ENCODE peak calls at places on chromosomes 16 and 17, in five cellular contexts. One of them, this sample, is unnamed.

GRCh38 chr17:28151001-28151400 is 108.5 kb downstream of the NLK start:
- DNase-seq in GM06990: no peak
- DNase-seq in HepG2: no peak
- DNase-seq in thyroid gland: no peak
- DNase-seq in fibroblast of lung: no peak
- DNase-seq in this sample: no peak

GRCh38 chr17:47643116-47643515 is 6.6 kb upstream of the KPNB1 start:
- DNase-seq in thyroid gland: no peak
- DNase-seq in fibroblast of lung: no peak
- DNase-seq in GM06990: no peak
- DNase-seq in HepG2: no peak
- DNase-seq in this sample: no peak

GRCh38 chr16:78524066-78524595 is 424.7 kb downstream of the WWOX start:
- DNase-seq in thyroid gland: no peak
- DNase-seq in HepG2: no peak
- DNase-seq in fibroblast of lung: peak; percentile 9
- DNase-seq in GM06990: no peak
- DNase-seq in this sample: no peak

GRCh38 chr17:81061027-81061426 is 26.1 kb downstream of the BAIAP2 start:
- DNase-seq in thyroid gland: no peak
- DNase-seq in HepG2: no peak
- DNase-seq in fibroblast of lung: no peak
- DNase-seq in GM06990: no peak
- DNase-seq in this sample: no peak

GRCh38 chr17:48179071-48179945 is 71.7 kb downstream of the SNX11 start:
- DNase-seq in HepG2: no peak
- DNase-seq in thyroid gland: no peak
- DNase-seq in GM06990: no peak
- DNase-seq in fibroblast of lung: peak; percentile 68
- DNase-seq in this sample: no peak

GRCh38 chr17:62105361-62105760 is 40.3 kb upstream of the MED13 start:
- DNase-seq in fibroblast of lung: no peak
- DNase-seq in thyroid gland: no peak
- DNase-seq in GM06990: no peak
- DNase-seq in HepG2: no peak
- DNase-seq in this sample: no peak

GRCh38 chr16:73711441-73712080 is 585.1 kb upstream of the PSMD7 start:
- DNase-seq in thyroid gland: no peak
- DNase-seq in HepG2: no peak
- DNase-seq in fibroblast of lung: no peak
- DNase-seq in GM06990: no peak
- DNase-seq in this sample: no peak

GRCh38 chr17:3780986-3781385 is 20.0 kb downstream of the ITGAE start:
- DNase-seq in thyroid gland: no peak
- DNase-seq in GM06990: no peak
- DNase-seq in HepG2: no peak
- DNase-seq in fibroblast of lung: no peak
- DNase-seq in this sample: no peak

GRCh38 chr16:736936-737481 is 3.8 kb downstream of the CIAO3 start:
- DNase-seq in HepG2: no peak
- DNase-seq in thyroid gland: no peak
- DNase-seq in fibroblast of lung: no peak
- DNase-seq in GM06990: peak; percentile 20
- DNase-seq in this sample: no peak

GRCh38 chr17:5629133-5629532 is 44.8 kb upstream of the NLRP1 start:
- DNase-seq in thyroid gland: no peak
- DNase-seq in GM06990: no peak
- DNase-seq in fibroblast of lung: no peak
- DNase-seq in HepG2: no peak
- DNase-seq in this sample: no peak

GRCh38 chr17:51200295-51200694 is 34.1 kb downstream of the NME2 start:
- DNase-seq in GM06990: no peak
- DNase-seq in thyroid gland: no peak
- DNase-seq in HepG2: no peak
- DNase-seq in fibroblast of lung: no peak
- DNase-seq in this sample: no peak

GRCh38 chr17:45224671-45225050 is 3.0 kb downstream of the FMNL1 start:
- DNase-seq in GM06990: peak; percentile 54
- DNase-seq in fibroblast of lung: no peak
- DNase-seq in HepG2: no peak
- DNase-seq in thyroid gland: no peak
- DNase-seq in this sample: no peak

GRCh38 chr17:64281962-64282752 is 19.1 kb upstream of the TEX2 start:
- DNase-seq in thyroid gland: peak; percentile 55
- DNase-seq in fibroblast of lung: peak; percentile 72
- DNase-seq in GM06990: no peak
- DNase-seq in HepG2: peak; percentile 72
- DNase-seq in this sample: no peak

GRCh38 chr17:64032081-64032480 is 11.6 kb upstream of the ICAM2 start:
- DNase-seq in GM06990: no peak
- DNase-seq in thyroid gland: no peak
- DNase-seq in fibroblast of lung: peak; percentile 12
- DNase-seq in HepG2: no peak
- DNase-seq in this sample: no peak

GRCh38 chr17:37259030-37259735 is 116.6 kb upstream of the C17orf78 start:
- DNase-seq in GM06990: no peak
- DNase-seq in thyroid gland: no peak
- DNase-seq in HepG2: no peak
- DNase-seq in fibroblast of lung: peak; percentile 86
- DNase-seq in this sample: no peak

GRCh38 chr16:31676731-31677130 is 149.0 kb downstream of the AHSP start:
- DNase-seq in fibroblast of lung: no peak
- DNase-seq in GM06990: no peak
- DNase-seq in HepG2: no peak
- DNase-seq in thyroid gland: no peak
- DNase-seq in this sample: no peak

GRCh38 chr17:19651461-19652238 is 3.1 kb downstream of the ALDH3A2 start:
- DNase-seq in HepG2: no peak
- DNase-seq in GM06990: no peak
- DNase-seq in fibroblast of lung: no peak
- DNase-seq in thyroid gland: no peak
- DNase-seq in this sample: no peak

GRCh38 chr17:73308017-73308823 is 3.6 kb downstream of the CDC42EP4 start:
- DNase-seq in HepG2: peak; percentile 91
- DNase-seq in GM06990: no peak
- DNase-seq in thyroid gland: peak; percentile 98
- DNase-seq in fibroblast of lung: peak; percentile 86
- DNase-seq in this sample: no peak

GRCh38 chr17:13415877-13416416 is 185.8 kb downstream of the HS3ST3A1 start:
- DNase-seq in thyroid gland: peak; percentile 95
- DNase-seq in GM06990: no peak
- DNase-seq in fibroblast of lung: peak; percentile 90
- DNase-seq in HepG2: peak; percentile 84
- DNase-seq in this sample: no peak

GRCh38 chr17:45848405-45848804 is 3.7 kb downstream of the SPPL2C start:
- DNase-seq in fibroblast of lung: no peak
- DNase-seq in HepG2: no peak
- DNase-seq in GM06990: no peak
- DNase-seq in thyroid gland: no peak
- DNase-seq in this sample: no peak

GRCh38 chr17:20154601-20155000 is 145.4 kb downstream of the SPECC1 start:
- DNase-seq in GM06990: no peak
- DNase-seq in thyroid gland: no peak
- DNase-seq in HepG2: no peak
- DNase-seq in fibroblast of lung: no peak
- DNase-seq in this sample: no peak

GRCh38 chr17:17223736-17224135 is 13.2 kb downstream of the FLCN start:
- DNase-seq in HepG2: no peak
- DNase-seq in fibroblast of lung: no peak
- DNase-seq in thyroid gland: no peak
- DNase-seq in GM06990: no peak
- DNase-seq in this sample: no peak

GRCh38 chr16:12303649-12304048 is 327.1 kb downstream of the SNX29 start:
- DNase-seq in thyroid gland: no peak
- DNase-seq in HepG2: no peak
- DNase-seq in GM06990: no peak
- DNase-seq in fibroblast of lung: no peak
- DNase-seq in this sample: no peak

GRCh38 chr16:49440156-49441065 is 66.8 kb downstream of the C16orf78 start:
- DNase-seq in thyroid gland: no peak
- DNase-seq in GM06990: no peak
- DNase-seq in HepG2: no peak
- DNase-seq in fibroblast of lung: no peak
- DNase-seq in this sample: no peak

GRCh38 chr17:28327031-28327607 is 8.1 kb downstream of the TMEM97 start:
- DNase-seq in GM06990: no peak
- DNase-seq in thyroid gland: no peak
- DNase-seq in HepG2: no peak
- DNase-seq in fibroblast of lung: no peak
- DNase-seq in this sample: no peak

GRCh38 chr17:59830846-59831486 is 61.8 kb downstream of the TUBD1 start:
- DNase-seq in fibroblast of lung: peak; percentile 15
- DNase-seq in HepG2: no peak
- DNase-seq in thyroid gland: no peak
- DNase-seq in GM06990: no peak
- DNase-seq in this sample: no peak

GRCh38 chr16:56606688-56607618 is 1.4 kb upstream of the MT2A start:
- DNase-seq in HepG2: peak; percentile 97
- DNase-seq in GM06990: no peak
- DNase-seq in thyroid gland: peak; percentile 72
- DNase-seq in fibroblast of lung: peak; percentile 100
- DNase-seq in this sample: peak; percentile 94

GRCh38 chr16:87927195-87927562 is 9.2 kb downstream of the CA5A start:
- DNase-seq in thyroid gland: no peak
- DNase-seq in HepG2: no peak
- DNase-seq in fibroblast of lung: no peak
- DNase-seq in GM06990: no peak
- DNase-seq in this sample: no peak

DNA sequence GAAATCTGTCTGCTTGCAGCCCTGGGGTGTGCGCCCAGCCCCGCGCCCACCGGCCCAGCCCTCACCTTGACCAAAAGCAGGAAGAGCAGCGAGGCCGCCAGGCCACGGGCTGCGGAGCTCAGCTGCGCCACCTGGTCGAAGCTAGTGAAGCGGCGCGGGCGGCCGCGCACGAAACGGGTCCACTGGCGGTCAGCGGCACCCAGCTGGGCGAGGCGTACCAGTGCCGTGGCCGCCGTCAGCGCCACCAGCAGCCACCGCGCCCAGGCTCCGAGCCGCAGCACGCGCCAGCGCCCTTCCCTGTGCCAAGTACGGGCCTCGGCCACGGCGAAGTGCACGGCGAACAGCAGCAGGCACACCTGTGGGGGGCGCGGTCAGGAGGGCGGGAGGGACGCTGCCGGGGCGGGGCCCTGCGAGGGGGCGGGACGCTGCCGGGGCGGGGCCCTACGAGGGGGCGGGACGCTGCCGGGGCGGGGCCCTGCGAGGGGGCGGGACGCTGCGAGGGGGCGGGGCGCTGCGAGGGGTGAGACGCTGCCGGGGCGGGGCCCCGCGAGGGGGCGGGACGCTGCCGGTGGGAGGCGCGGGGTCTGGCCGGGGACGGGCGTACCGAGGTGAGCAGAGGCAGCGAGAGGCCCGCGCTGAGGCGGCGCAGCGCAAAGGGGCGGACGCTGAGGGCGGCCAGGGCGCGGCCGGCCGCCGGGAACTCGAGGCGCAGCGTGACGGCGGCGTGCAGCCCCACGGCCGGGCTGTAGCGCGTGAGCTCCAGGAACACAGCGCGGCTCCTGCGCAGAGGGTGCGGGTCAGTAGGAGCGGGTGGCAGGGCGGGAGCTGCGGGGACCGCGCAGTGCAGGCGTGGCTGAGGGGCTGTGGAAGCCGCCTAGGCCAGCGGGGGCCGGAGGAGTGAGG is 43.3 kb downstream of the TSC2 start:
- DNase-seq in HepG2: no peak
- DNase-seq in GM06990: no peak
- DNase-seq in fibroblast of lung: peak; percentile 47
- DNase-seq in thyroid gland: peak; percentile 90
- DNase-seq in this sample: no peak
- TF ChIP-seq CTCF in HepG2: no peak
- TF ChIP-seq CTCF in GM06990: no peak
- TF ChIP-seq CTCF in fibroblast of lung: no peak
- TF ChIP-seq CTCF in thyroid gland: no peak
- TF ChIP-seq CTCF in this sample: no peak

GRCh38 chr16:63981639-63982038 is 1140.2 kb downstream of the CDH11 start:
- DNase-seq in HepG2: no peak
- DNase-seq in thyroid gland: no peak
- DNase-seq in GM06990: no peak
- DNase-seq in fibroblast of lung: no peak
- DNase-seq in this sample: no peak

GRCh38 chr16:63975669-63976068 is 1146.2 kb downstream of the CDH11 start:
- DNase-seq in GM06990: no peak
- DNase-seq in fibroblast of lung: no peak
- DNase-seq in thyroid gland: no peak
- DNase-seq in HepG2: no peak
- DNase-seq in this sample: no peak

GRCh38 chr16:63982156-63982555 is 1139.7 kb downstream of the CDH11 start:
- DNase-seq in HepG2: no peak
- DNase-seq in fibroblast of lung: no peak
- DNase-seq in GM06990: no peak
- DNase-seq in thyroid gland: no peak
- DNase-seq in this sample: no peak

GRCh38 chr16:63978240-63978639 is 1143.6 kb downstream of the CDH11 start:
- DNase-seq in thyroid gland: no peak
- DNase-seq in GM06990: no peak
- DNase-seq in HepG2: no peak
- DNase-seq in fibroblast of lung: no peak
- DNase-seq in this sample: no peak

GRCh38 chr16:63976345-63976744 is 1145.5 kb downstream of the CDH11 start:
- DNase-seq in thyroid gland: no peak
- DNase-seq in GM06990: no peak
- DNase-seq in fibroblast of lung: no peak
- DNase-seq in HepG2: no peak
- DNase-seq in this sample: no peak
- H3K4me3 ChIP-seq in thyroid gland: no peak overlapping the region
- H3K4me3 ChIP-seq in GM06990: no peak overlapping the region
- H3K4me3 ChIP-seq in fibroblast of lung: no peak overlapping the region
- H3K4me3 ChIP-seq in HepG2: no peak overlapping the region
- H3K4me3 ChIP-seq in this sample: no peak overlapping the region

GRCh38 chr16:2006317-2006716 is 3.3 kb downstream of the ZNF598 start:
- DNase-seq in GM06990: no peak
- DNase-seq in HepG2: no peak
- DNase-seq in fibroblast of lung: no peak
- DNase-seq in thyroid gland: no peak
- DNase-seq in this sample: no peak

GRCh38 chr16:2004795-2005517 is 4.7 kb downstream of the ZNF598 start:
- DNase-seq in HepG2: no peak
- DNase-seq in GM06990: no peak
- DNase-seq in fibroblast of lung: no peak
- DNase-seq in thyroid gland: peak; percentile 29
- DNase-seq in this sample: no peak

GRCh38 chr16:2007081-2007836 is 2.4 kb downstream of the ZNF598 start:
- DNase-seq in thyroid gland: no peak
- DNase-seq in GM06990: no peak
- DNase-seq in HepG2: no peak
- DNase-seq in fibroblast of lung: no peak
- DNase-seq in this sample: no peak

GRCh38 chr16:2003827-2004641 is 5.6 kb downstream of the ZNF598 start:
- DNase-seq in GM06990: peak; percentile 86
- DNase-seq in fibroblast of lung: peak; percentile 76
- DNase-seq in thyroid gland: peak; percentile 90
- DNase-seq in HepG2: peak; percentile 92
- DNase-seq in this sample: no peak

GRCh38 chr16:2005646-2006045 is 4.0 kb downstream of the ZNF598 start:
- DNase-seq in HepG2: no peak
- DNase-seq in fibroblast of lung: no peak
- DNase-seq in thyroid gland: peak; percentile 28
- DNase-seq in GM06990: no peak
- DNase-seq in this sample: no peak
- TF ChIP-seq CTCF in HepG2: peak; percentile 10
- TF ChIP-seq CTCF in fibroblast of lung: no peak
- TF ChIP-seq CTCF in thyroid gland: no peak
- TF ChIP-seq CTCF in GM06990: peak; percentile 4
- TF ChIP-seq CTCF in this sample: no peak

GRCh38 chr16:29898135-29898534 is 1.2 kb downstream of the SEZ6L2 start:
- DNase-seq in HepG2: no peak
- DNase-seq in fibroblast of lung: no peak
- DNase-seq in GM06990: no peak
- DNase-seq in thyroid gland: no peak
- DNase-seq in this sample: no peak
- H3K4me3 ChIP-seq in HepG2: no peak overlapping the region
- H3K4me3 ChIP-seq in fibroblast of lung: no peak overlapping the region
- H3K4me3 ChIP-seq in GM06990: no peak overlapping the region
- H3K4me3 ChIP-seq in thyroid gland: no peak overlapping the region
- H3K4me3 ChIP-seq in this sample: no peak overlapping the region

This sample was measured in AG04449.